ENCODE peak calls at places on chromosomes 13 and 19, in five cellular contexts. One of them, this sample, is unnamed.

GRCh38 chr19:39926170-39926755 is 8.2 kb downstream of the FCGBP start:
- DNase-seq in chondrocyte: no peak
- DNase-seq in activated naive CD8-positive, alpha-beta T cell treated with anti-CD3 and anti-CD28 coated beads for 36 hours: no peak
- DNase-seq in NCI-H460: no peak
- DNase-seq in T-cell: no peak
- DNase-seq in this sample: no peak

GRCh38 chr19:3075605-3076431 is 13.5 kb upstream of the TLE5 start:
- DNase-seq in NCI-H460: no peak
- DNase-seq in activated naive CD8-positive, alpha-beta T cell treated with anti-CD3 and anti-CD28 coated beads for 36 hours: peak; percentile 76
- DNase-seq in chondrocyte: no peak
- DNase-seq in T-cell: peak; percentile 73
- DNase-seq in this sample: peak; percentile 59

GRCh38 chr19:41866284-41866683 is 6.2 kb downstream of the RPS19 start:
- DNase-seq in activated naive CD8-positive, alpha-beta T cell treated with anti-CD3 and anti-CD28 coated beads for 36 hours: no peak
- DNase-seq in NCI-H460: no peak
- DNase-seq in T-cell: no peak
- DNase-seq in chondrocyte: no peak
- DNase-seq in this sample: no peak

GRCh38 chr19:24052811-24053210 is 34.2 kb upstream of the ZNF254 start:
- DNase-seq in chondrocyte: no peak
- DNase-seq in NCI-H460: no peak
- DNase-seq in activated naive CD8-positive, alpha-beta T cell treated with anti-CD3 and anti-CD28 coated beads for 36 hours: no peak
- DNase-seq in T-cell: no peak
- DNase-seq in this sample: no peak

GRCh38 chr13:40581277-40581579 is 85.2 kb downstream of the FOXO1 start:
- DNase-seq in chondrocyte: no peak
- DNase-seq in NCI-H460: no peak
- DNase-seq in activated naive CD8-positive, alpha-beta T cell treated with anti-CD3 and anti-CD28 coated beads for 36 hours: no peak
- DNase-seq in T-cell: no peak
- DNase-seq in this sample: no peak

GRCh38 chr13:41562083-41562482 is 104.7 kb downstream of the RGCC start:
- DNase-seq in chondrocyte: no peak
- DNase-seq in NCI-H460: no peak
- DNase-seq in T-cell: no peak
- DNase-seq in activated naive CD8-positive, alpha-beta T cell treated with anti-CD3 and anti-CD28 coated beads for 36 hours: no peak
- DNase-seq in this sample: no peak

GRCh38 chr19:55674841-55675660 is at the start of gene EPN1:
- DNase-seq in NCI-H460: peak; percentile 93
- DNase-seq in activated naive CD8-positive, alpha-beta T cell treated with anti-CD3 and anti-CD28 coated beads for 36 hours: peak; percentile 98
- DNase-seq in chondrocyte: peak; percentile 98
- DNase-seq in T-cell: peak; percentile 97
- DNase-seq in this sample: peak; percentile 96

GRCh38 chr19:17575871-17576757 is 20.7 kb downstream of the COLGALT1 start:
- DNase-seq in NCI-H460: no peak
- DNase-seq in T-cell: no peak
- DNase-seq in activated naive CD8-positive, alpha-beta T cell treated with anti-CD3 and anti-CD28 coated beads for 36 hours: no peak
- DNase-seq in chondrocyte: no peak
- DNase-seq in this sample: no peak

GRCh38 chr13:99617474-99618255 is 116.4 kb downstream of the TM9SF2 start:
- DNase-seq in T-cell: no peak
- DNase-seq in NCI-H460: peak; percentile 38
- DNase-seq in activated naive CD8-positive, alpha-beta T cell treated with anti-CD3 and anti-CD28 coated beads for 36 hours: no peak
- DNase-seq in chondrocyte: no peak
- DNase-seq in this sample: no peak

GRCh38 chr13:52743569-52743968 is 3.9 kb upstream of the CNMD start:
- DNase-seq in chondrocyte: no peak
- DNase-seq in NCI-H460: no peak
- DNase-seq in T-cell: no peak
- DNase-seq in activated naive CD8-positive, alpha-beta T cell treated with anti-CD3 and anti-CD28 coated beads for 36 hours: no peak
- DNase-seq in this sample: no peak

GRCh38 chr19:19627716-19628498 is at the start of gene LPAR2:
- DNase-seq in T-cell: peak; percentile 71
- DNase-seq in activated naive CD8-positive, alpha-beta T cell treated with anti-CD3 and anti-CD28 coated beads for 36 hours: peak; percentile 80
- DNase-seq in chondrocyte: no peak
- DNase-seq in NCI-H460: no peak
- DNase-seq in this sample: peak; percentile 59

GRCh38 chr13:40187836-40188591 is 478.4 kb downstream of the FOXO1 start:
- DNase-seq in chondrocyte: no peak
- DNase-seq in T-cell: peak; percentile 66
- DNase-seq in activated naive CD8-positive, alpha-beta T cell treated with anti-CD3 and anti-CD28 coated beads for 36 hours: peak; percentile 28
- DNase-seq in NCI-H460: no peak
- DNase-seq in this sample: no peak

GRCh38 chr19:45528149-45528743 is 21.0 kb downstream of the VASP start:
- DNase-seq in chondrocyte: no peak
- DNase-seq in activated naive CD8-positive, alpha-beta T cell treated with anti-CD3 and anti-CD28 coated beads for 36 hours: no peak
- DNase-seq in T-cell: no peak
- DNase-seq in NCI-H460: no peak
- DNase-seq in this sample: no peak

GRCh38 chr19:35037716-35038622 is 3.6 kb upstream of the HPN start:
- DNase-seq in T-cell: no peak
- DNase-seq in activated naive CD8-positive, alpha-beta T cell treated with anti-CD3 and anti-CD28 coated beads for 36 hours: no peak
- DNase-seq in NCI-H460: no peak
- DNase-seq in chondrocyte: no peak
- DNase-seq in this sample: no peak

GRCh38 chr13:78161266-78161665 is 242.6 kb upstream of the EDNRB start:
- DNase-seq in T-cell: no peak
- DNase-seq in NCI-H460: no peak
- DNase-seq in chondrocyte: no peak
- DNase-seq in activated naive CD8-positive, alpha-beta T cell treated with anti-CD3 and anti-CD28 coated beads for 36 hours: no peak
- DNase-seq in this sample: no peak

GRCh38 chr13:30898721-30899188 is 7.3 kb upstream of the MEDAG start:
- DNase-seq in T-cell: no peak
- DNase-seq in activated naive CD8-positive, alpha-beta T cell treated with anti-CD3 and anti-CD28 coated beads for 36 hours: no peak
- DNase-seq in chondrocyte: no peak
- DNase-seq in NCI-H460: no peak
- DNase-seq in this sample: no peak

GRCh38 chr13:45242070-45242469 is 41.2 kb upstream of the KCTD4 start:
- DNase-seq in activated naive CD8-positive, alpha-beta T cell treated with anti-CD3 and anti-CD28 coated beads for 36 hours: no peak
- DNase-seq in chondrocyte: no peak
- DNase-seq in T-cell: no peak
- DNase-seq in NCI-H460: no peak
- DNase-seq in this sample: peak; percentile 10

GRCh38 chr13:83286737-83287136 is 595.5 kb downstream of the SLITRK1 start:
- DNase-seq in NCI-H460: no peak
- DNase-seq in chondrocyte: no peak
- DNase-seq in T-cell: no peak
- DNase-seq in activated naive CD8-positive, alpha-beta T cell treated with anti-CD3 and anti-CD28 coated beads for 36 hours: no peak
- DNase-seq in this sample: no peak

GRCh38 chr19:46622118-46622446 is 2.8 kb downstream of the PTGIR start:
- DNase-seq in T-cell: no peak
- DNase-seq in chondrocyte: no peak
- DNase-seq in activated naive CD8-positive, alpha-beta T cell treated with anti-CD3 and anti-CD28 coated beads for 36 hours: no peak
- DNase-seq in NCI-H460: no peak
- DNase-seq in this sample: no peak

GRCh38 chr13:29937836-29938235 is 87.4 kb upstream of the UBL3 start:
- DNase-seq in T-cell: peak; percentile 22
- DNase-seq in NCI-H460: no peak
- DNase-seq in chondrocyte: no peak
- DNase-seq in activated naive CD8-positive, alpha-beta T cell treated with anti-CD3 and anti-CD28 coated beads for 36 hours: peak; percentile 5
- DNase-seq in this sample: no peak

GRCh38 chr19:36973021-36973843 is 57.1 kb downstream of the ZNF568 start:
- DNase-seq in activated naive CD8-positive, alpha-beta T cell treated with anti-CD3 and anti-CD28 coated beads for 36 hours: peak; percentile 77
- DNase-seq in NCI-H460: peak; percentile 58
- DNase-seq in T-cell: peak; percentile 73
- DNase-seq in chondrocyte: no peak
- DNase-seq in this sample: no peak

This sample was measured in LoVo.